ENCODE peak calls at places on chromosomes 2 and 18, in nine cellular contexts. E is thyroid gland, O is K562, S is spleen, Y is body of pancreas, M is endothelial cell of umbilical vein, U is HepG2, V is lower leg skin, J is sigmoid colon. I is an unnamed sample.

GRCh38 chr2:3102915-3103569 is 274.6 kb downstream of the EIPR1 start:
- DNase-seq in J (no peak), M (no peak), V (no peak), E (peak; percentile 19), O (no peak), S (peak; percentile 48), Y (no peak), U (no peak), I (no peak)

GRCh38 chr2:41020318-41020717 is 568.4 kb upstream of the SLC8A1 start:
- DNase-seq in Y (no peak), J (no peak), M (peak; percentile 25), E (no peak), U (no peak), S (no peak), O (no peak), V (no peak), I (no peak)

GRCh38 chr2:62479917-62480316 is 26.1 kb downstream of the TMEM17 start:
- DNase-seq in Y (no peak), E (no peak), V (no peak), U (no peak), S (no peak), M (no peak), O (no peak), J (no peak), I (no peak)

GRCh38 chr18:56910237-56910636 is 236.7 kb upstream of the BOD1L2 start:
- DNase-seq in U (no peak), S (no peak), Y (no peak), M (no peak), V (no peak), J (no peak), E (no peak), O (no peak), I (no peak)

GRCh38 chr18:79503406-79503805 is 107.7 kb downstream of the NFATC1 start:
- DNase-seq in M (no peak), S (peak; percentile 33), J (no peak), Y (no peak), O (no peak), U (no peak), V (no peak), E (no peak), I (no peak)

GRCh38 chr2:35035883-35036282 is 1319.7 kb upstream of the CRIM1 start:
- DNase-seq in E (no peak), U (no peak), J (no peak), V (no peak), Y (peak; percentile 25), M (no peak), S (no peak), O (no peak), I (no peak)

GRCh38 chr2:162840598-162841246 is 2.2 kb upstream of the KCNH7 start:
- DNase-seq in E (peak; percentile 69), Y (peak; percentile 74), S (no peak), U (peak; percentile 70), J (no peak), O (peak; percentile 13), M (peak; percentile 62), V (no peak), I (no peak)

GRCh38 chr2:218785103-218785502 is 3.2 kb downstream of the CYP27A1 start:
- DNase-seq in V (no peak), S (no peak), E (no peak), O (no peak), J (no peak), M (no peak), Y (no peak), U (peak; percentile 58), I (no peak)

GRCh38 chr2:129925381-129925780 is 54.1 kb upstream of the RAB6C start:
- DNase-seq in U (no peak), V (peak; percentile 80), J (no peak), O (no peak), M (no peak), Y (no peak), E (no peak), S (no peak), I (no peak)

GRCh38 chr2:168635065-168635577 is 167.3 kb upstream of the NOSTRIN start:
- DNase-seq in J (peak; percentile 93), E (peak; percentile 69), O (no peak), V (peak; percentile 83), Y (peak; percentile 33), S (no peak), M (no peak), U (no peak), I (peak; percentile 42)

GRCh38 chr2:85611705-85612587 is at the start of gene C2orf68:
- DNase-seq in J (peak; percentile 94), S (peak; percentile 98), V (peak; percentile 98), U (peak; percentile 86), E (peak; percentile 93), O (peak; percentile 93), M (peak; percentile 79), Y (peak; percentile 89), I (peak; percentile 91)

GRCh38 chr2:230658877-230659652 is 53.6 kb upstream of the CAB39 start:
- DNase-seq in E (no peak), O (peak; percentile 85), V (no peak), S (no peak), Y (no peak), J (no peak), U (no peak), M (no peak), I (no peak)

GRCh38 chr2:133475610-133476009 is 92.7 kb downstream of the NCKAP5 start:
- DNase-seq in Y (no peak), E (no peak), M (no peak), O (no peak), V (no peak), S (no peak), J (no peak), U (no peak), I (no peak)

GRCh38 chr2:139160838-139161237 is 380.6 kb upstream of the NXPH2 start:
- DNase-seq in Y (no peak), M (no peak), U (no peak), O (no peak), E (no peak), S (no peak), V (no peak), J (no peak), I (no peak)

GRCh38 chr18:6876646-6877045 is 147.1 kb downstream of the ARHGAP28 start:
- DNase-seq in E (no peak), Y (no peak), U (no peak), M (no peak), V (no peak), S (no peak), O (no peak), J (no peak), I (no peak)

GRCh38 chr2:217852812-217853211 is 150.0 kb downstream of the TNS1 start:
- DNase-seq in U (no peak), Y (no peak), O (no peak), E (no peak), J (no peak), V (no peak), S (peak; percentile 52), M (no peak), I (no peak)

GRCh38 chr2:46520108-46520507 is 40.7 kb downstream of the TMEM247 start:
- DNase-seq in S (no peak), E (no peak), V (no peak), J (no peak), U (no peak), O (no peak), M (no peak), Y (no peak), I (no peak)
- TF ChIP-seq POLR2A in S (no peak), E (no peak), V (no peak), J (no peak), U (no peak), O (no peak), M (no peak), Y (no peak), I (no peak)

GRCh38 chr18:424869-425138 is 75.7 kb downstream of the COLEC12 start:
- DNase-seq in S (no peak), Y (no peak), U (no peak), J (no peak), V (no peak), O (no peak), E (no peak), M (no peak), I (no peak)
- TF ChIP-seq POLR2A in S (no peak), Y (no peak), U (no peak), J (no peak), V (no peak), O (no peak), E (no peak), M (no peak), I (no peak)

GRCh38 chr18:58222439-58223125 is 178.6 kb downstream of the NEDD4L start:
- DNase-seq in M (peak; percentile 76), S (no peak), E (no peak), U (no peak), J (no peak), V (no peak), O (no peak), Y (no peak), I (no peak)

GRCh38 chr18:58224425-58224750 is 180.4 kb downstream of the NEDD4L start:
- DNase-seq in E (no peak), J (no peak), Y (no peak), S (no peak), V (no peak), O (no peak), M (no peak), U (no peak), I (no peak)

GRCh38 chr18:58225101-58225500 is 181.1 kb downstream of the NEDD4L start:
- DNase-seq in U (no peak), E (peak; percentile 37), Y (no peak), V (no peak), S (no peak), O (no peak), M (no peak), J (no peak), I (no peak)

GRCh38 chr18:58226476-58226875 is 182.4 kb downstream of the NEDD4L start:
- DNase-seq in M (no peak), E (no peak), V (no peak), S (no peak), J (no peak), Y (no peak), O (no peak), U (no peak), I (no peak)

GRCh38 chr18:58223717-58224424 is 179.8 kb downstream of the NEDD4L start:
- DNase-seq in U (peak; percentile 81), S (no peak), E (peak; percentile 49), V (no peak), J (no peak), M (peak; percentile 98), Y (peak; percentile 85), O (peak; percentile 56), I (peak; percentile 33)
- TF ChIP-seq POLR2A in U (peak; percentile 27), S (no peak), E (no peak), V (no peak), J (no peak), M (peak; percentile 56), Y (peak; percentile 57), O (no peak), I (no peak)

DNA sequence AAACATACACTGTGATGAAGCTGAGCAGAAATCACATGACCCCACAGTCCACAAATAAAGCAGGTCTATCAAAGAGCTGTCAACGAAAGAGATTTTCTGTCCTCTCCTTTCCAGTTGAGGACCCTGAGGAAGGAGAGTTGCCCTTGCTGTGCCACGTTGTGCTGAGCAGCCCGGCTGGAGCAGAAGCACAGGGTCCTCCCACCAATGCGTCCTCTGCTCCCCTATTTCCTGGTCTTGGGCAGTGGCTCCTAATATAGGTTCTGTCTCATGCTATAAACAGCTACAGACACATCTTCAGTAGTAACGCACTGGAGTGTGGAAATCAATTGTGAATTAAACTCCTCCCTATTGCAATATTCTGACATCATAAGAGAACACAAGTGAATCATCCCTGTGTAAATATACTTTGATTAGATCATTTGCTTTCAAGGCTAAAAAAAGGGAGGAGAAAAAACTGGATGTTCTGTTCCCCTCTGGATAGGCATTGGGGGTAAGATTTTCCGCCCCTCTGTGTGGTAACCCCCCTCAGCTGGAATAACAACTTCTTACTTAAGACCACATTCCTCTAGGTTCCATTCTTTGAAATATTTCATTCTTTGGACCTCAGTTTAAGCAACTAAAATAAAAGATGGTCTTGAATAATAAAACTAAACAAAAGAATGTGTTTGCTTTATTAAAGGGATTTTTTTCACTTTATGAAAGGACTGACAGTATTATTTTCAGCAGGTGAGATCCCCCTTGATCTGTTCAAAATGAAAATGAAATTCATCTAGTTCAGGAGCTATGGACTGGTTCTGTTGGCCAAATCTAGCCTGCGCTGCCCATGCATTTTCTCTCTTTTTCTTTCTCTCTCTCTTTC is 8.3 kb upstream of the RHOB start:
- DNase-seq in O (no peak), E (no peak), Y (peak; percentile 72), U (peak; percentile 87), J (peak; percentile 84), V (peak; percentile 88), M (peak; percentile 66), S (peak; percentile 36), I (peak; percentile 66)
- TF ChIP-seq POLR2A in O (no peak), E (no peak), Y (peak; percentile 68), U (no peak), J (peak; percentile 40), V (no peak), M (no peak), S (no peak), I (peak; percentile 87)

I was measured in gastrocnemius medialis.